ENCODE peak calls at places on chromosomes 16 and 17, in six cellular contexts. One of them, this sample, is unnamed.

GRCh38 chr17:3318336-3318735 is 20.2 kb upstream of the OR3A1 start:
- DNase-seq in mammary epithelial cell: no peak
- DNase-seq in GM12878: no peak
- DNase-seq in GM23248: no peak
- DNase-seq in MM.1S: no peak
- DNase-seq in keratinocyte: no peak
- DNase-seq in this sample: no peak

GRCh38 chr17:74224959-74225725 is 11.8 kb downstream of the TTYH2 start:
- DNase-seq in mammary epithelial cell: no peak
- DNase-seq in GM12878: no peak
- DNase-seq in GM23248: no peak
- DNase-seq in MM.1S: no peak
- DNase-seq in keratinocyte: no peak
- DNase-seq in this sample: no peak

GRCh38 chr17:32920293-32920692 is 7.7 kb upstream of the TMEM98 start:
- DNase-seq in mammary epithelial cell: no peak
- DNase-seq in GM12878: no peak
- DNase-seq in GM23248: no peak
- DNase-seq in MM.1S: no peak
- DNase-seq in keratinocyte: no peak
- DNase-seq in this sample: no peak

GRCh38 chr17:69575346-69575761 is 160.9 kb downstream of the MAP2K6 start:
- DNase-seq in mammary epithelial cell: no peak
- DNase-seq in GM12878: no peak
- DNase-seq in GM23248: peak; percentile 47
- DNase-seq in MM.1S: no peak
- DNase-seq in keratinocyte: no peak
- DNase-seq in this sample: no peak

GRCh38 chr17:70552230-70552981 is 383.1 kb downstream of the KCNJ2 start:
- DNase-seq in mammary epithelial cell: peak; percentile 18
- DNase-seq in GM12878: peak; percentile 13
- DNase-seq in GM23248: peak; percentile 58
- DNase-seq in MM.1S: peak; percentile 45
- DNase-seq in keratinocyte: no peak
- DNase-seq in this sample: peak; percentile 35

GRCh38 chr17:16962804-16963203 is 9.1 kb downstream of the TNFRSF13B start:
- DNase-seq in mammary epithelial cell: no peak
- DNase-seq in GM12878: no peak
- DNase-seq in GM23248: peak; percentile 25
- DNase-seq in MM.1S: no peak
- DNase-seq in keratinocyte: no peak
- DNase-seq in this sample: no peak

GRCh38 chr17:55454906-55455474 is 33.4 kb upstream of the MMD start:
- DNase-seq in mammary epithelial cell: no peak
- DNase-seq in GM12878: no peak
- DNase-seq in GM23248: peak; percentile 84
- DNase-seq in MM.1S: no peak
- DNase-seq in keratinocyte: no peak
- DNase-seq in this sample: no peak

GRCh38 chr16:89787365-89787805 is 29.1 kb downstream of the FANCA start:
- DNase-seq in mammary epithelial cell: no peak
- DNase-seq in GM12878: no peak
- DNase-seq in GM23248: no peak
- DNase-seq in MM.1S: no peak
- DNase-seq in keratinocyte: no peak
- DNase-seq in this sample: no peak

GRCh38 chr16:75288596-75289120 is 37.2 kb upstream of the BCAR1 start:
- DNase-seq in mammary epithelial cell: no peak
- DNase-seq in GM12878: peak; percentile 55
- DNase-seq in GM23248: no peak
- DNase-seq in MM.1S: no peak
- DNase-seq in keratinocyte: no peak
- DNase-seq in this sample: no peak

GRCh38 chr16:8679156-8679555 is 4.7 kb downstream of the ABAT start:
- DNase-seq in mammary epithelial cell: peak; percentile 57
- DNase-seq in GM12878: no peak
- DNase-seq in GM23248: peak; percentile 9
- DNase-seq in MM.1S: no peak
- DNase-seq in keratinocyte: no peak
- DNase-seq in this sample: no peak

GRCh38 chr17:36942631-36943125 is 5.4 kb downstream of the LHX1 start:
- DNase-seq in mammary epithelial cell: no peak
- DNase-seq in GM12878: no peak
- DNase-seq in GM23248: no peak
- DNase-seq in MM.1S: no peak
- DNase-seq in keratinocyte: no peak
- DNase-seq in this sample: no peak

GRCh38 chr17:36939944-36940312 is 2.7 kb downstream of the LHX1 start:
- DNase-seq in mammary epithelial cell: no peak
- DNase-seq in GM12878: no peak
- DNase-seq in GM23248: no peak
- DNase-seq in MM.1S: no peak
- DNase-seq in keratinocyte: no peak
- DNase-seq in this sample: no peak

GRCh38 chr17:36942031-36942599 is 4.8 kb downstream of the LHX1 start:
- DNase-seq in mammary epithelial cell: no peak
- DNase-seq in GM12878: no peak
- DNase-seq in GM23248: no peak
- DNase-seq in MM.1S: no peak
- DNase-seq in keratinocyte: no peak
- DNase-seq in this sample: no peak

GRCh38 chr17:36940313-36941264 is 3.3 kb downstream of the LHX1 start:
- DNase-seq in mammary epithelial cell: no peak
- DNase-seq in GM12878: no peak
- DNase-seq in GM23248: no peak
- DNase-seq in MM.1S: no peak
- DNase-seq in keratinocyte: no peak
- DNase-seq in this sample: no peak

GRCh38 chr17:36941265-36942021 is 4.2 kb downstream of the LHX1 start:
- DNase-seq in mammary epithelial cell: no peak
- DNase-seq in GM12878: no peak
- DNase-seq in GM23248: no peak
- DNase-seq in MM.1S: no peak
- DNase-seq in keratinocyte: no peak
- DNase-seq in this sample: no peak
- TF ChIP-seq EZH2 in mammary epithelial cell: peak; percentile 79
- TF ChIP-seq EZH2 in GM12878: no peak
- TF ChIP-seq EZH2 in GM23248: peak; percentile 72
- TF ChIP-seq EZH2 in MM.1S: no peak
- TF ChIP-seq EZH2 in keratinocyte: no peak
- TF ChIP-seq EZH2 in this sample: no peak

DNA sequence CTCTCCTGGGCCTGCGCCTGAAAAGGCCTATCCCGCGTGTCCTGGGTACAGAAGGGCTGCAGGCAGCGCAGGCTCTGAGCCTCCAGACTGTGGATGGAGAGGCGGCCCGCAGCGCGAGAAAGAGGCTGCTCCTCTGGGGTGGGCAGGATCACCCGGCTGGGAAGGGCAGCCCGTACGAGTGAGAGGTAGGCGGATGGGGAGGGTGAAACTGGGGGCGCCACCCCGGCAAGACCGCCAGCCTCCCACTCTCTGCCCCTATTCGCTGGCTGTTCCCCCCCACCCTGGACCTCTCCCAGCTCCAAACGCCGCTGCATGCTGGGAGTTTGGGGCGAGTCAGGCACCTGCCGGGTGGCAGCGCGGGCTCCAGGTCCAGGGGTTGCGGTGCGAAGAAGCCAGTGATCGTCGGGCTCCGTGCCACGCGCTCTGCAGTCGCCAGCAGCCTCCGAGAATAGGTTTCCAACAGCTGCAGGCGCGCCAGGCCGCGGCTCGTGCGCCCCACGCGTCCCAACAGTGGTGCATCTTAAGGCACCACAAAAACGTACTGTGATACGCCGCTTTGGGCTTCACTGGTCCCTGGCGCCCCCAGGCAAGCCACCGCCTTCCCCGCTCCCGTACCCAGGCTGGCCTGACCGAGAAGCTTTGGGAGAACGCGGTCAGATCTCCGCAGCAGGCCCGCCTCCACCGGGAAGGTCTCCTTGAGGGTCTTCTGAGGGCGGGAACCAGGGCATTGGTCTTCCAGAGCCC is 1.1 kb downstream of the NOXO1 start:
- DNase-seq in mammary epithelial cell: peak; percentile 14
- DNase-seq in GM12878: no peak
- DNase-seq in GM23248: peak; percentile 39
- DNase-seq in MM.1S: no peak
- DNase-seq in keratinocyte: no peak
- DNase-seq in this sample: no peak
- TF ChIP-seq EZH2 in mammary epithelial cell: no peak
- TF ChIP-seq EZH2 in GM12878: no peak
- TF ChIP-seq EZH2 in GM23248: no peak
- TF ChIP-seq EZH2 in MM.1S: no peak
- TF ChIP-seq EZH2 in keratinocyte: no peak
- TF ChIP-seq EZH2 in this sample: no peak

DNA sequence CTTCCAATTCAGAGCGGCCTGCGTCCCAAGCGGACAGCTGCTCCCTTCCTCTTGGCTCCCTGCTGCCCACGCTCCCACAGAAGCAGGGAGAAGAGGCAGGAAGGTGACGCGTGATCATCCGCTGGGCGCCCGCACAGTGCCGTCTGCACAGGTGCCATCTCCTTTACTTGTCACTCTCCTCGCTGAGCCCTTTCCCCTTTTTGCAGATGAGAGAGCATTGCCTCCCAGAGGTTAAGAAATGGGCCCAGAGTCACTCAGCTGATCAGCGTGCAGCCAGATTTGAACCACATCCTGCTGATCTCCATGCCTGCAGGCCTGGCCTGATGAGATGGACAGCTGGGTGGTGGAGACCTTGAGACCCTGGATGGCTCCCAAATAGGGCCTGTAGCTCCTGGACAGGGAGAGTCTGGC is 299.8 kb downstream of the SEC14L1 start:
- DNase-seq in mammary epithelial cell: no peak
- DNase-seq in GM12878: no peak
- DNase-seq in GM23248: no peak
- DNase-seq in MM.1S: peak; percentile 68
- DNase-seq in keratinocyte: no peak
- DNase-seq in this sample: no peak
- TF ChIP-seq EZH2 in mammary epithelial cell: no peak
- TF ChIP-seq EZH2 in GM12878: no peak
- TF ChIP-seq EZH2 in GM23248: no peak
- TF ChIP-seq EZH2 in MM.1S: no peak
- TF ChIP-seq EZH2 in keratinocyte: no peak
- TF ChIP-seq EZH2 in this sample: no peak

DNA sequence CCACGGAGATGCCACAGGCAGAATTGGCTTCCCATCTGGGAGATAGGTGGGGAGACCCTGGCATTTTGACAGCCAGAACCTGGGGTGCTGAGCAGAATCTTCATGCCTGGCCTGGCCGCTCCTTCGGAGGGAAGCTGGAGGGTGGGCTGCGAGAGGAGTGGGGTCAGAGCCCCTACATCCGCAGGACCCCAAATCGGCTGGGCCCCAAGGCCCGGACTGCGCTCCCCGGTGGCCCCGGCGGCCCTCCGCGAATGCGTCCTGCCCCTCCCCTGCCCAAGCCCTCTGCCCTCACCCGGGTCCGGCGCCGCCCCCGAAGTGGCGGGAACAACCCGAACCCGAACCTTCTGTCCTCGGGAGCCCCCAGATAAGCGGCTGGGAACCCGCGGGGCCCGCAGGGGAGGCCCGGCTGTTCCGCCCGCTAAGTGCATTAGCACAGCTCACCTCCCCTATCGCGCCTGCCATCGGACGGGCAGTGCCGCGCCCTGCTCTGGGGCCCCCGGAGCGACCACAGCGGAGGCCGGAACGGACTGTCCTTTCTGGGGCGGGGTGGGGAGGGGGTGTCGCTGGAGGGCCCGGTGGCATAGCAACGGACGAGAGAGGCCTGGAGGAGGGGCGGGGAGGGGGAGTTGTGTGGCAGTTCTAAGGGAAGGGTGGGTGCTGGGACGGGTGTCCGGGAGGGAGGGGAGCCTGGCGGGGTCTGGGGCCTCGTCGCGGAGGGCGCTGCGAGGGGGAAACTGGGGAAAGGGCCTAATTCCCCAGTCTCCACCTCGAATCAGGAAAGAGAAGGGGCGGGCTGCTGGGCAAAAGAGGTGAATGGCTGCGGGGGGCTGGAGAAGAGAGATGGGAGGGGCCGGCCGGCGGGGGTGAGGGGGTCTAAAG is 752 bp upstream of the PNMT start:
- DNase-seq in mammary epithelial cell: no peak
- DNase-seq in GM12878: no peak
- DNase-seq in GM23248: peak; percentile 35
- DNase-seq in MM.1S: no peak
- DNase-seq in keratinocyte: no peak
- DNase-seq in this sample: no peak
- TF ChIP-seq EZH2 in mammary epithelial cell: no peak
- TF ChIP-seq EZH2 in GM12878: no peak
- TF ChIP-seq EZH2 in GM23248: peak; percentile 61
- TF ChIP-seq EZH2 in MM.1S: no peak
- TF ChIP-seq EZH2 in keratinocyte: peak; percentile 79
- TF ChIP-seq EZH2 in this sample: no peak

GRCh38 chr16:88035292-88035691 is 84.1 kb downstream of the BANP start:
- DNase-seq in mammary epithelial cell: no peak
- DNase-seq in GM12878: no peak
- DNase-seq in GM23248: no peak
- DNase-seq in MM.1S: no peak
- DNase-seq in keratinocyte: no peak
- DNase-seq in this sample: no peak
- TF ChIP-seq EZH2 in mammary epithelial cell: no peak
- TF ChIP-seq EZH2 in GM12878: no peak
- TF ChIP-seq EZH2 in GM23248: no peak
- TF ChIP-seq EZH2 in MM.1S: no peak
- TF ChIP-seq EZH2 in keratinocyte: no peak
- TF ChIP-seq EZH2 in this sample: no peak

DNA sequence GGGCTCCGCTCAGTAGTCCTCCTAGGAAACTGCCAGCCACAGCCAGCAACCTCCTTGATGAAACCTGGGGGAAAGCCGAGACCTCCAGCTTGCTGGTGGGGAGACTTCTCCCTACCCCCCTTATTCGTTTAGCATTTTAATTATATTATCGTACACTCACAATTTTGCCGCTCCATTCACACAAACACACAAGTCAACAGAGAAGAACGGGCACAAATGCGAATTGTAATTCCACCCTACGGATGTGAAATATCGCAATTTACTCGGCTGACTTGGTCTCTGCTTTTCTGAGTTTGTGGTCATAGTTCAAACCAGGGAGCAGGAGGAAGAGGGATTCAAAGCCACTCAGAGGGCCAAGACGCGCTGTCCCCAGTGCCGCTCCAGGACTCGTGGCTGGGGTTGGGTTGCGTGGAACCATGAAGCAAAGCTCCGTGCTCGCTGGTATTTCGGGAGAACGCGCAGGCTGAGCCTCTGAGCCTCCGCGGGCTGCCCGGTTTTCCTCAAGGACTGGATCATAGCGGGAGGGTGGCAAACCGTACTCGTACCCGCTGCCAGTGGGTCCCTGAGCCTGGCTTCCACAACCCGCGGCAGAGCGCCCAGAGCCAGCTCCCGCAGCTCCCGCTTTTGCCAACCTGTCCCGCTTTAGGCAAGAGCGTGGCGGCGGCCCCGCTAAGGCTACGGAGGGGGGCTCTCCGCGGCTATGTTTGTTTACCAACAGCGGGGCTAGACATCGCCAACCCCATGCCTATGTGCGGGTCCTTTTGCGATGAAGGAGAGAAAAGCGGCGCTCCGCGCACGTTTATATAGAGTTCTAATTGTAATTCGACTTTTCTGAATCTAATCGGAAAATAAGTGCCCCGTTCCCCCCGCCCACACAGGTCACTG is 2.0 kb downstream of the LHX1 start:
- DNase-seq in mammary epithelial cell: no peak
- DNase-seq in GM12878: no peak
- DNase-seq in GM23248: no peak
- DNase-seq in MM.1S: no peak
- DNase-seq in keratinocyte: no peak
- DNase-seq in this sample: no peak
- TF ChIP-seq EZH2 in mammary epithelial cell: peak; percentile 89
- TF ChIP-seq EZH2 in GM12878: peak; percentile 55
- TF ChIP-seq EZH2 in GM23248: peak; percentile 96
- TF ChIP-seq EZH2 in MM.1S: peak; percentile 76
- TF ChIP-seq EZH2 in keratinocyte: peak; percentile 83
- TF ChIP-seq EZH2 in this sample: peak; percentile 88

This sample was measured in SK-N-MC.